ENCODE peak calls at places on chromosomes 3 and 15, in five cellular contexts. S is psoas muscle; O is tibial artery; X is CD4-positive, alpha-beta T cell; Z is brain microvascular endothelial cell. Y is an unnamed sample.

GRCh38 chr3:94206291-94206690 is 143.4 kb downstream of the NSUN3 start:
- DNase-seq in Z (no peak), X (no peak), O (no peak), S (no peak), Y (no peak)

GRCh38 chr15:64856429-64857145 is 14.9 kb downstream of the PLEKHO2 start:
- DNase-seq in Z (no peak), X (no peak), S (no peak), O (peak), Y (no peak)

GRCh38 chr3:179236676-179237301 is 14.1 kb downstream of the KCNMB3 start:
- DNase-seq in S (no peak), X (no peak), O (no peak), Z (no peak), Y (no peak)

GRCh38 chr3:108822167-108822897 is at the start of gene TRAT1:
- DNase-seq in O (no peak), X (no peak), Z (no peak), S (no peak), Y (no peak)

GRCh38 chr3:16728762-16729745 is 123.8 kb upstream of the DAZL start:
- DNase-seq in X (no peak), S (no peak), O (no peak), Z (peak), Y (peak)

GRCh38 chr3:138946554-138947302 is at the start of the genes FOXL2 and FOXL2NB:
- DNase-seq in S (no peak), O (no peak), X (no peak), Z (no peak), Y (no peak)

GRCh38 chr3:160601288-160601687 is 35.9 kb upstream of the KPNA4 start:
- DNase-seq in S (no peak), Z (no peak), O (no peak), X (no peak), Y (no peak)

GRCh38 chr3:48519244-48519643 is 15.3 kb upstream of the SHISA5 start:
- DNase-seq in S (no peak), O (no peak), X (no peak), Z (no peak), Y (no peak)

GRCh38 chr3:58529516-58530353 is 7.3 kb downstream of the ACOX2 start:
- DNase-seq in X (no peak), S (no peak), Z (no peak), O (no peak), Y (no peak)

GRCh38 chr3:23752126-23752525 is 53.6 kb upstream of the UBE2E1 start:
- DNase-seq in X (no peak), O (no peak), Z (no peak), S (no peak), Y (no peak)

GRCh38 chr3:10780243-10780642 is 35.8 kb upstream of the SLC6A11 start:
- DNase-seq in X (no peak), O (no peak), S (no peak), Z (no peak), Y (no peak)

GRCh38 chr15:61038910-61039309 is 190.2 kb downstream of the RORA start:
- DNase-seq in S (no peak), Z (no peak), X (no peak), O (no peak), Y (no peak)

GRCh38 chr3:127182848-127183714 is 9.8 kb upstream of the PRR23E start:
- DNase-seq in O (peak), Z (no peak), S (no peak), X (no peak), Y (no peak)

GRCh38 chr3:134817297-134817696 is 22.2 kb downstream of the EPHB1 start:
- DNase-seq in Z (no peak), X (no peak), S (no peak), O (no peak), Y (no peak)

GRCh38 chr3:72317491-72317890 is 530.8 kb downstream of the SHQ1 start:
- DNase-seq in O (no peak), Z (peak), S (no peak), X (no peak), Y (no peak)

GRCh38 chr3:25895031-25895430 is 105.1 kb downstream of the OXSM start:
- DNase-seq in S (no peak), O (no peak), Z (no peak), X (no peak), Y (no peak)

GRCh38 chr15:89419370-89419984 is 76.9 kb downstream of the RHCG start:
- DNase-seq in O (no peak), S (no peak), Z (peak), X (no peak), Y (peak)

GRCh38 chr3:164375995-164376394 is 702.3 kb downstream of the SI start:
- DNase-seq in O (no peak), X (no peak), Z (no peak), S (no peak), Y (no peak)
- TF ChIP-seq CTCF in O (no peak), X (no peak), Z (no peak), S (no peak), Y (no peak)

GRCh38 chr15:52162876-52163275 is 28.3 kb downstream of the GNB5 start:
- DNase-seq in Z (no peak), X (no peak), S (no peak), O (no peak), Y (no peak)

GRCh38 chr15:52159645-52160044 is 31.5 kb downstream of the GNB5 start:
- DNase-seq in X (no peak), Z (no peak), O (no peak), S (no peak), Y (no peak)

GRCh38 chr15:52162260-52162659 is 28.9 kb downstream of the GNB5 start:
- DNase-seq in X (no peak), Z (no peak), O (no peak), S (no peak), Y (no peak)

GRCh38 chr15:52163321-52164190 is 27.6 kb downstream of the GNB5 start:
- DNase-seq in O (no peak), X (no peak), Z (no peak), S (no peak), Y (no peak)

GRCh38 chr15:52161406-52161966 is 29.7 kb downstream of the GNB5 start:
- DNase-seq in Z (no peak), X (no peak), S (no peak), O (no peak), Y (no peak)
- H3K27ac ChIP-seq in Z (no peak), X (no peak), S (no peak), O (no peak), Y (no peak)

GRCh38 chr3:151117044-151117443 is 31.6 kb downstream of the MED12L start:
- DNase-seq in O (no peak), Z (no peak), S (no peak), X (no peak), Y (no peak)
- TF ChIP-seq CTCF in O (no peak), Z (no peak), S (no peak), X (no peak), Y (no peak)

DNA sequence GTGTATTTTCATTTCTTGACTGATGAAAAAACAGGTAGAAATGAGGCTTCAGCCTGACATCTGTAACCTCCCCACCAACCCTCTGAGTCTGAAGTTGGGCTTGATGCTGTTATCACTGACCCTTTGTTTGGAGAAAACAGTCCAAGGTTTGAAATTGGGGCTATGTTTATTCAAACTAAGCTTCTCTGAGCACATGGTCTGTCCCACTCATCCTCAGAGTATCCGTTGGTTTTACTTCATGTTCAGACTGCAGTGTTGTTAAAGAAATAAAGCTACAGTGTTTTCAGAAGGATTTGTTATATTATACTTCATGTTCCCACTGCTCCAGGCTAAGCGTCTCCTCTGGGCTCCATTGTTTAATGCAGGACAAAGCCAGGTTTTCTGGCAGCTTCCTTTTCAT is 6.0 kb downstream of the MAPKBP1 start:
- DNase-seq in S (no peak), Z (no peak), O (no peak), X (no peak), Y (no peak)
- H3K27ac ChIP-seq in S (peak), Z (no peak), O (no peak), X (no peak), Y (no peak)

GRCh38 chr15:51782357-51782896 is 31.0 kb downstream of the TMOD2 start:
- DNase-seq in S (no peak), X (no peak), Z (no peak), O (no peak), Y (peak)
- TF ChIP-seq CTCF in S (no peak), X (no peak), Z (peak), O (no peak), Y (peak)

GRCh38 chr15:26134152-26134551 is 271.0 kb upstream of the ATP10A start:
- DNase-seq in X (no peak), S (no peak), O (no peak), Z (no peak), Y (no peak)
- H3K27ac ChIP-seq in X (no peak), S (no peak), O (no peak), Z (no peak), Y (no peak)

GRCh38 chr15:73683624-73684536 is at the start of gene CD276:
- DNase-seq in S (peak), O (peak), X (no peak), Z (peak), Y (peak)
- TF ChIP-seq CTCF in S (no peak), O (peak), X (no peak), Z (peak), Y (peak)

GRCh38 chr15:52677593-52677992 is 1.6 kb downstream of the ATOSA start:
- DNase-seq in O (no peak), S (no peak), X (no peak), Z (no peak), Y (no peak)
- H3K27ac ChIP-seq in O (peak), S (peak), X (peak), Z (peak), Y (peak)

Y was measured in RWPE1.